ENCODE peak calls at places on chromosomes 1 and 21, in four cellular contexts. One of them, this sample, is unnamed.

GRCh38 chr1:178055779-178056471 is 38.0 kb upstream of the RASAL2 start:
- DNase-seq in K562: no peak
- DNase-seq in HepG2: peak; percentile 81
- DNase-seq in H1: no peak
- DNase-seq in this sample: peak; percentile 37

GRCh38 chr1:8263806-8264205 is 54.1 kb upstream of the SLC45A1 start:
- DNase-seq in K562: no peak
- DNase-seq in HepG2: no peak
- DNase-seq in H1: no peak
- DNase-seq in this sample: no peak

GRCh38 chr1:225820522-225821120 is 10.7 kb downstream of the EPHX1 start:
- DNase-seq in H1: no peak
- DNase-seq in HepG2: no peak
- DNase-seq in K562: no peak
- DNase-seq in this sample: no peak

GRCh38 chr1:58818075-58818474 is 34.2 kb upstream of the JUN start:
- DNase-seq in K562: no peak
- DNase-seq in HepG2: no peak
- DNase-seq in H1: no peak
- DNase-seq in this sample: no peak

GRCh38 chr1:9861371-9861770 is 37.6 kb upstream of the CLSTN1 start:
- DNase-seq in K562: no peak
- DNase-seq in HepG2: no peak
- DNase-seq in H1: no peak
- DNase-seq in this sample: no peak

GRCh38 chr1:219837274-219837993 is 90.9 kb downstream of the SLC30A10 start:
- DNase-seq in HepG2: peak; percentile 59
- DNase-seq in K562: peak; percentile 60
- DNase-seq in H1: no peak
- DNase-seq in this sample: peak; percentile 60

GRCh38 chr1:182985876-182986275 is 32.9 kb upstream of the SHCBP1L start:
- DNase-seq in HepG2: no peak
- DNase-seq in H1: no peak
- DNase-seq in K562: no peak
- DNase-seq in this sample: no peak

GRCh38 chr1:202131956-202132821 is 9.5 kb downstream of the GPR37L1 start:
- DNase-seq in HepG2: no peak
- DNase-seq in K562: no peak
- DNase-seq in H1: no peak
- DNase-seq in this sample: no peak

GRCh38 chr1:32250893-32251716 is at the start of gene LCK:
- DNase-seq in H1: peak; percentile 55
- DNase-seq in HepG2: no peak
- DNase-seq in K562: no peak
- DNase-seq in this sample: no peak

GRCh38 chr1:22673486-22674409 is 20.7 kb downstream of the C1QB start:
- DNase-seq in K562: peak; percentile 66
- DNase-seq in H1: peak; percentile 84
- DNase-seq in HepG2: peak; percentile 12
- DNase-seq in this sample: peak; percentile 41

GRCh38 chr1:155013632-155014031 is 11.0 kb downstream of the ZBTB7B start:
- DNase-seq in HepG2: no peak
- DNase-seq in K562: peak; percentile 76
- DNase-seq in H1: no peak
- DNase-seq in this sample: no peak

GRCh38 chr1:26950602-26951001 is 9.7 kb downstream of the KDF1 start:
- DNase-seq in H1: no peak
- DNase-seq in HepG2: no peak
- DNase-seq in K562: peak; percentile 59
- DNase-seq in this sample: no peak

GRCh38 chr1:58746182-58746581 is 37.7 kb downstream of the JUN start:
- DNase-seq in H1: no peak
- DNase-seq in K562: no peak
- DNase-seq in HepG2: no peak
- DNase-seq in this sample: no peak

GRCh38 chr1:231058416-231059109 is 18.5 kb upstream of the FAM89A start:
- DNase-seq in HepG2: peak; percentile 45
- DNase-seq in K562: no peak
- DNase-seq in H1: no peak
- DNase-seq in this sample: no peak

GRCh38 chr1:230591676-230592075 is 50.6 kb upstream of the COG2 start:
- DNase-seq in HepG2: no peak
- DNase-seq in H1: no peak
- DNase-seq in K562: no peak
- DNase-seq in this sample: no peak

GRCh38 chr1:210736681-210737080 is 397.3 kb downstream of the KCNH1 start:
- DNase-seq in K562: no peak
- DNase-seq in H1: no peak
- DNase-seq in HepG2: no peak
- DNase-seq in this sample: no peak

GRCh38 chr1:183942933-183943693 is 94.4 kb downstream of the COLGALT2 start:
- DNase-seq in HepG2: no peak
- DNase-seq in H1: no peak
- DNase-seq in K562: no peak
- DNase-seq in this sample: peak; percentile 92

GRCh38 chr1:62356257-62356835 is 37.1 kb upstream of the KANK4 start:
- DNase-seq in K562: no peak
- DNase-seq in HepG2: no peak
- DNase-seq in H1: no peak
- DNase-seq in this sample: peak; percentile 19

GRCh38 chr21:43280949-43281633 is 112.3 kb downstream of the CRYAA start:
- DNase-seq in K562: no peak
- DNase-seq in H1: no peak
- DNase-seq in HepG2: no peak
- DNase-seq in this sample: no peak

GRCh38 chr1:197995408-197996258 is 78.5 kb downstream of the LHX9 start:
- DNase-seq in K562: no peak
- DNase-seq in HepG2: no peak
- DNase-seq in H1: no peak
- DNase-seq in this sample: no peak

GRCh38 chr1:3714284-3714741 is 37.9 kb upstream of the CCDC27 start:
- DNase-seq in HepG2: no peak
- DNase-seq in K562: no peak
- DNase-seq in H1: no peak
- DNase-seq in this sample: no peak

GRCh38 chr1:153688283-153688682 is 9.8 kb downstream of the NPR1 start:
- DNase-seq in K562: no peak
- DNase-seq in H1: no peak
- DNase-seq in HepG2: no peak
- DNase-seq in this sample: no peak

GRCh38 chr1:48114596-48115384 is 107.7 kb upstream of the SLC5A9 start:
- DNase-seq in K562: no peak
- DNase-seq in HepG2: peak; percentile 41
- DNase-seq in H1: no peak
- DNase-seq in this sample: no peak

GRCh38 chr1:153587314-153587713 is 21.7 kb upstream of the S100A2 start:
- DNase-seq in H1: no peak
- DNase-seq in HepG2: no peak
- DNase-seq in K562: no peak
- DNase-seq in this sample: no peak

GRCh38 chr1:9794081-9794480 is 29.7 kb downstream of the CLSTN1 start:
- DNase-seq in HepG2: no peak
- DNase-seq in H1: no peak
- DNase-seq in K562: no peak
- DNase-seq in this sample: no peak

GRCh38 chr1:66207484-66207883 is 326.5 kb upstream of the SGIP1 start:
- DNase-seq in H1: no peak
- DNase-seq in HepG2: no peak
- DNase-seq in K562: no peak
- DNase-seq in this sample: no peak

GRCh38 chr1:64505232-64505943 is 35.5 kb downstream of the CACHD1 start:
- DNase-seq in K562: peak; percentile 87
- DNase-seq in H1: peak; percentile 81
- DNase-seq in HepG2: no peak
- DNase-seq in this sample: no peak

GRCh38 chr21:17472167-17472566 is 40.7 kb upstream of the CXADR start:
- DNase-seq in H1: no peak
- DNase-seq in K562: no peak
- DNase-seq in HepG2: no peak
- DNase-seq in this sample: no peak

GRCh38 chr1:18948048-18948912 is 8.2 kb downstream of the IFFO2 start:
- DNase-seq in HepG2: no peak
- DNase-seq in H1: no peak
- DNase-seq in K562: no peak
- DNase-seq in this sample: no peak

GRCh38 chr21:34726627-34727337 is 58.0 kb downstream of the CLIC6 start:
- DNase-seq in K562: no peak
- DNase-seq in H1: no peak
- DNase-seq in HepG2: no peak
- DNase-seq in this sample: no peak
- TF ChIP-seq FOSL1 in K562: peak; percentile 81
- TF ChIP-seq FOSL1 in H1: no peak
- TF ChIP-seq FOSL1 in HepG2: no peak
- TF ChIP-seq FOSL1 in this sample: no peak

GRCh38 chr1:162010175-162010506 is 13.5 kb downstream of the OLFML2B start:
- DNase-seq in K562: no peak
- DNase-seq in HepG2: no peak
- DNase-seq in H1: no peak
- DNase-seq in this sample: no peak
- TF ChIP-seq FOSL1 in K562: no peak
- TF ChIP-seq FOSL1 in HepG2: no peak
- TF ChIP-seq FOSL1 in H1: no peak
- TF ChIP-seq FOSL1 in this sample: no peak

GRCh38 chr1:208601569-208601968 is 357.4 kb upstream of the PLXNA2 start:
- DNase-seq in K562: no peak
- DNase-seq in HepG2: no peak
- DNase-seq in H1: no peak
- DNase-seq in this sample: no peak

GRCh38 chr1:208598021-208598420 is 353.8 kb upstream of the PLXNA2 start:
- DNase-seq in K562: no peak
- DNase-seq in HepG2: no peak
- DNase-seq in H1: no peak
- DNase-seq in this sample: no peak

GRCh38 chr1:208600456-208600855 is 356.3 kb upstream of the PLXNA2 start:
- DNase-seq in K562: no peak
- DNase-seq in H1: peak; percentile 48
- DNase-seq in HepG2: no peak
- DNase-seq in this sample: no peak

GRCh38 chr1:208597571-208597970 is 353.4 kb upstream of the PLXNA2 start:
- DNase-seq in K562: no peak
- DNase-seq in HepG2: no peak
- DNase-seq in H1: no peak
- DNase-seq in this sample: no peak

DNA sequence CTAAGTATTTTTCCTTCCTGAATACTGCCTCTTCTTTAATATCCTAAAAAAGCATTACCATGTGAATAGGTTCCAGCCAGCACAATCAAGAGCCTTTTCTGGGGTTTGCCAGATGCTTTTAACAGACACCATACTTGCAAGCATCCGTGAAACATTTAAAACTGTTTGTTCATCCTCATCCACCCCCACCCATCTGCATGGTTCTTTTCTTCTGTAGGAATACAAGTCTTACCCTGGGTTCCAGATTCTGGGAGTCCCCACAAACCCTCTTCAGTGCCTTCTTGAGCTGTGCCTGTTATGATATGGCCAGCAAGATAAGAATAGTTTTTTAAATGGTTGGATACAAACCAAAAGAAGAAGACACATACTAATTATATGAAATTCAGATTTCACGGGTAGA is 354.9 kb upstream of the PLXNA2 start:
- DNase-seq in H1: no peak
- DNase-seq in HepG2: no peak
- DNase-seq in K562: no peak
- DNase-seq in this sample: no peak
- TF ChIP-seq FOSL1 in H1: no peak
- TF ChIP-seq FOSL1 in HepG2: no peak
- TF ChIP-seq FOSL1 in K562: no peak
- TF ChIP-seq FOSL1 in this sample: no peak

GRCh38 chr21:23160914-23161313 is 2162.7 kb downstream of the NCAM2 start:
- DNase-seq in HepG2: no peak
- DNase-seq in K562: no peak
- DNase-seq in H1: no peak
- DNase-seq in this sample: no peak
- TF ChIP-seq FOSL1 in HepG2: no peak
- TF ChIP-seq FOSL1 in K562: no peak
- TF ChIP-seq FOSL1 in H1: no peak
- TF ChIP-seq FOSL1 in this sample: no peak

DNA sequence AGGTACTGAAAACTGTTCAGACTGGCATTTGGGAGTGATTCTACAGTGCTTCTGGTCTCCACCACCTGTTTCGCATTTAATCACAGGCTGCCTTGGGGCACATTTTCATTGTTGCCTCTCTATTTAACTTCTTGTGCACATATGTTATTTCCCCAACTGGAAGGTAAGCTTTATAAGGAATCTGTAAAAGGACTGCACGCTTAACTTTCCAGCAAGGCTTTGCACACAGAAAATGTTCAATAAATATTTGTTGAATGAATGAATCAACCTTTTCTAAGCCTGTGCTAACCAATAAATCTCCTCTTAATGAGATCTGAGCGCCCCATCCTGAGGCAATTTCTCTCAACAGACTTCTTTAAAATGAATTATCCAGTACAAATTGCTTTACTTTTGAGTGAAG is 84.3 kb upstream of the ARHGAP29 start:
- DNase-seq in HepG2: no peak
- DNase-seq in K562: no peak
- DNase-seq in H1: no peak
- DNase-seq in this sample: no peak
- TF ChIP-seq FOSL1 in HepG2: no peak
- TF ChIP-seq FOSL1 in K562: no peak
- TF ChIP-seq FOSL1 in H1: no peak
- TF ChIP-seq FOSL1 in this sample: no peak

DNA sequence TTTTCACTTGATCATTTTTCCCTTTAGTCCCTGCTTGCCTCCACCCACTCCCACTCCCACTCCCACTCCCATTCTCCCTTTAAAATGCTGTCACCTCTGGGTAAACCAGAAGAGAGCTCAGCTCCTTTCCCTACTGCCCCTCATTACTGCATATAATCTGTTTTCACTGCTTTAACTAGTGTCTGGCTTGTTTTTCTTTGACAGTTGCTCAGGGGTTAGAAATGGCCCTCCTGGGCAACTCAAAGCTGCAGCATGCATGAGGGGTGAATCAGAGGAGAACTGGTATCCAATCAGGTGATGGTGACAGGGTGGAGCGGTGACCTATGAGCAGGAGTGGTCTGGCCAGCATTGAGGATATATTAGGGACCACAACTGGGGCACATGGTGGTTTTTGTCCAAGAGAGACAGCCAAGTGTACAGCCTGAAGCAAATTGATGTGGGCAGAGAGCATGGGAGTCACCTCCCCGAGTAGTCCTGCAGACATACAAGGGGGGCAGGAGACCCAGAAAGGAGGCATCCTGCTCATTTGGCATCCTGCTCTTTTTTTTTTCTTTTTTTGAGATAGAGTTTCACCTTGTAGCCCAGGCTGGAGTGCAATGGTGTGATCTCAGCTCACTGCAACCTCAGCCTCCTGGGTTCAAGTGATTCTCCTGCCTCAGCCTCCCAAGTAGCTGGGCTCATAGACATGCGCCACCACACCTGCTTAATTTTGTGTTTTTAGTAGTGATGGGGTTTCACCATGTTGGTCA is 42.7 kb upstream of the SRSF10 start:
- DNase-seq in HepG2: peak; percentile 85
- DNase-seq in K562: no peak
- DNase-seq in H1: no peak
- DNase-seq in this sample: no peak
- TF ChIP-seq FOSL1 in HepG2: no peak
- TF ChIP-seq FOSL1 in K562: no peak
- TF ChIP-seq FOSL1 in H1: no peak
- TF ChIP-seq FOSL1 in this sample: peak; percentile 13

This sample was measured in HCT116.